ENCODE peak calls at places on chromosome 1, in nine cellular contexts. D is 8988T; M is activated CD4-positive, alpha-beta T cell treated with anti-CD3 and anti-CD28 coated beads, Interleukin-2, amount 50 U/mL, for 4 hours; P is Right ventricle myocardium superior; L is stimulated activated naive CD8-positive, alpha-beta T cell treated with anti-CD3 and anti-CD28 coated beads, Interleukin-15, Interleukin-2, amounts not matched to agents 100 U/mL and 50 U/mL, for 24 hours; T is fibroblast of the aortic adventitia; V is CD8-positive, alpha-beta memory T cell; W is activated T-cell treated with anti-CD3 and anti-CD28 coated beads, Interleukin-2, amount 50 U/mL, for 72 hours; E is Daoy. O is an unnamed sample.

GRCh38 chr1:202615501-202616354 is 94.5 kb downstream of the SYT2 start:
- DNase-seq in D (no peak), M (no peak), P (no peak), L (no peak), T (peak; percentile 49), V (no peak), W (no peak), E (peak; percentile 87), O (no peak)

GRCh38 chr1:194208674-194209073 is 1022.3 kb upstream of the B3GALT2 start:
- DNase-seq in D (no peak), M (no peak), P (no peak), L (no peak), T (no peak), V (no peak), W (no peak), E (no peak), O (no peak)

GRCh38 chr1:153612755-153613331 is at the start of gene S100A16:
- DNase-seq in D (peak; percentile 79), M (no peak), P (peak; percentile 86), L (no peak), T (peak; percentile 67), V (no peak), W (no peak), E (peak; percentile 60), O (no peak)

GRCh38 chr1:197440730-197441129 is 172.7 kb downstream of the CRB1 start:
- DNase-seq in D (no peak), M (no peak), P (no peak), L (no peak), T (peak; percentile 85), V (no peak), W (no peak), E (peak; percentile 8), O (no peak)

GRCh38 chr1:18953656-18954259 is 2.7 kb downstream of the IFFO2 start:
- DNase-seq in D (no peak), M (no peak), P (no peak), L (no peak), T (no peak), V (no peak), W (no peak), E (no peak), O (no peak)

GRCh38 chr1:154427173-154428139 is 22.3 kb downstream of the IL6R start:
- DNase-seq in D (no peak), M (no peak), P (peak; percentile 88), L (no peak), T (peak; percentile 69), V (peak; percentile 27), W (no peak), E (no peak), O (no peak)

GRCh38 chr1:108722292-108722691 is 9.6 kb downstream of the FNDC7 start:
- DNase-seq in D (no peak), M (no peak), P (no peak), L (no peak), T (no peak), V (no peak), W (no peak), E (no peak), O (no peak)

GRCh38 chr1:206674745-206675175 is 9.9 kb upstream of the MAPKAPK2 start:
- DNase-seq in D (no peak), M (no peak), P (no peak), L (no peak), T (peak; percentile 99), V (no peak), W (no peak), E (peak; percentile 96), O (no peak)

GRCh38 chr1:234598974-234599616 is 10.9 kb downstream of the IRF2BP2 start:
- DNase-seq in D (no peak), M (no peak), P (no peak), L (no peak), T (peak; percentile 57), V (no peak), W (no peak), E (no peak), O (no peak)

GRCh38 chr1:205451759-205452164 is 4.1 kb downstream of the BLACAT1 start:
- DNase-seq in D (no peak), M (no peak), P (no peak), L (no peak), T (no peak), V (no peak), W (no peak), E (no peak), O (no peak)